ENCODE peak calls at places on chromosomes 4 and X, in seven cellular contexts. K, A, Q, H, I, B and U are unnamed samples. For H3K36me3, the result is how much of the 10 kb centered on the place peaks cover.

GRCh38 chr4:125741825-125742452 is 427.2 kb downstream of the FAT4 start:
- DNase-seq in K (no peak), A (no peak), Q (no peak), H (peak), I (peak), B (no peak), U (no peak)

GRCh38 chrX:108610141-108610540 is 126.2 kb downstream of the IRS4 start:
- DNase-seq in K (no peak), A (no peak), Q (no peak), H (no peak), I (no peak), B (no peak), U (no peak)

GRCh38 chr4:41835321-41835995 is 86.9 kb upstream of the PHOX2B start:
- DNase-seq in K (no peak), A (peak), Q (no peak), H (no peak), I (no peak), B (no peak), U (no peak)

GRCh38 chr4:124454772-124455270 is 257.7 kb downstream of the ANKRD50 start:
- DNase-seq in K (no peak), A (no peak), Q (no peak), H (no peak), I (no peak), B (no peak), U (no peak)

GRCh38 chr4:158827475-158828085 is 58.8 kb downstream of the FNIP2 start:
- DNase-seq in K (no peak), A (no peak), Q (no peak), H (no peak), I (no peak), B (no peak), U (peak)

GRCh38 chr4:108060686-108061321 is 71.1 kb downstream of the HADH start:
- DNase-seq in K (no peak), A (no peak), Q (no peak), H (no peak), I (no peak), B (no peak), U (no peak)

GRCh38 chr4:139666735-139667266 is 1.2 kb downstream of the MGST2 start:
- DNase-seq in K (no peak), A (no peak), Q (peak), H (peak), I (peak), B (no peak), U (peak)

GRCh38 chrX:39895228-39896110 is 202.3 kb downstream of the BCOR start:
- DNase-seq in K (no peak), A (no peak), Q (no peak), H (no peak), I (no peak), B (no peak), U (no peak)

GRCh38 chr4:155742310-155743015 is 16.4 kb upstream of the GUCY1B1 start:
- DNase-seq in K (no peak), A (no peak), Q (no peak), H (peak), I (no peak), B (no peak), U (no peak)

GRCh38 chr4:82372874-82373815 is 646 bp downstream of the HNRNPD start:
- DNase-seq in K (no peak), A (peak), Q (peak), H (peak), I (peak), B (peak), U (peak)

GRCh38 chr4:82373816-82374740 is at the start of gene HNRNPD:
- DNase-seq in K (peak), A (peak), Q (peak), H (peak), I (peak), B (peak), U (peak)

GRCh38 chr4:82367438-82368097 is 6.2 kb downstream of the HNRNPD start:
- DNase-seq in K (no peak), A (no peak), Q (no peak), H (no peak), I (no peak), B (no peak), U (no peak)

GRCh38 chr4:82372502-82372873 is 1.3 kb downstream of the HNRNPD start:
- DNase-seq in K (no peak), A (peak), Q (no peak), H (peak), I (peak), B (no peak), U (peak)

GRCh38 chr4:82371398-82371972 is 2.3 kb downstream of the HNRNPD start:
- DNase-seq in K (no peak), A (no peak), Q (no peak), H (peak), I (peak), B (no peak), U (no peak)
- H3K36me3 ChIP-seq in K (under half), A (half or more), Q (under half), H (under half), I (under half), B (under half), U (under half)

DNA sequence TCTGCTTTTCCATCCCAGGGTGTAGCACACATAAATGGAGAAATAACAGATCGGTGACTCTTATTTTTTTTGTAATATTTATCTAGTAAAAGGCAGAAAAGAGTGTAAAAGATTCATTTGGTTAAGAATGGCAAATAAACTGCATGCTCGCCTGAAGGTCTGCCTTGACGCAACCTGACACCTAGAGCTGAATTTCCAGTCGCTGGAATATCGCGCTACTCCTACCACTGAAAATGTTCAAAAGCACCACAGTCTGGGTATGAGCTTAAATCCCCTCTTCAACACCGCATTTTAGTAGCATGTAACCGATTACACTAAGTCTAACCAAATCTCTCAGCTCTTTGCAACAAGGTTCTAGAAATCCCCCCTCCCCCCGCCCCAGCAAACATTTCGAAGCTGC is 1.6 kb downstream of the FGF13 start:
- DNase-seq in K (no peak), A (no peak), Q (no peak), H (peak), I (no peak), B (no peak), U (no peak)
- H3K4me3 ChIP-seq in K (no peak), A (no peak), Q (peak), H (peak), I (no peak), B (no peak), U (no peak)

DNA sequence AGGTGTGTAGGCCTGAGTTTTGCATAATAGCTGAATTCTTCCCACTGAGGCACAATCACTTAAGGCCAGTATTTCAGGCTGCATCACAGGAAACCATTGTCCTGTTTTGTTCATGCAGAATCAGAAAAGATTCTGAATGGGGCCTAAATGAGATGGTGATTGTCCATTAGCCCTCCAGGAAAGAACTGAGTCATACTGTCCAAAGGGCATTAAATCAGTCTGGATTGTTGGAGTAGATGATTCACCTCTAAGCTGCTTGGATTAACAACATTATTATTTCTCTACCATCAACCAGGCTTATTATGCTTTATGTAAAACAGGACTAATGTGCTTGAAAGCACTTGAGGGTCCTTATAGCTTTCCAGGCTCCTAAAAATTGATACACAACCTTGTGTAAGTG is 36.2 kb downstream of the CT47B1 start:
- DNase-seq in K (no peak), A (no peak), Q (no peak), H (no peak), I (peak), B (no peak), U (no peak)
- TF ChIP-seq CTCF in K (no peak), A (no peak), Q (no peak), H (no peak), I (no peak), B (no peak), U (no peak)

GRCh38 chr4:163525982-163526381 is 31.5 kb downstream of the TMA16 start:
- DNase-seq in K (no peak), A (no peak), Q (no peak), H (no peak), I (no peak), B (no peak), U (no peak)
- H3K36me3 ChIP-seq in K (under half), A (under half), Q (under half), H (under half), I (under half), B (under half), U (under half)

DNA sequence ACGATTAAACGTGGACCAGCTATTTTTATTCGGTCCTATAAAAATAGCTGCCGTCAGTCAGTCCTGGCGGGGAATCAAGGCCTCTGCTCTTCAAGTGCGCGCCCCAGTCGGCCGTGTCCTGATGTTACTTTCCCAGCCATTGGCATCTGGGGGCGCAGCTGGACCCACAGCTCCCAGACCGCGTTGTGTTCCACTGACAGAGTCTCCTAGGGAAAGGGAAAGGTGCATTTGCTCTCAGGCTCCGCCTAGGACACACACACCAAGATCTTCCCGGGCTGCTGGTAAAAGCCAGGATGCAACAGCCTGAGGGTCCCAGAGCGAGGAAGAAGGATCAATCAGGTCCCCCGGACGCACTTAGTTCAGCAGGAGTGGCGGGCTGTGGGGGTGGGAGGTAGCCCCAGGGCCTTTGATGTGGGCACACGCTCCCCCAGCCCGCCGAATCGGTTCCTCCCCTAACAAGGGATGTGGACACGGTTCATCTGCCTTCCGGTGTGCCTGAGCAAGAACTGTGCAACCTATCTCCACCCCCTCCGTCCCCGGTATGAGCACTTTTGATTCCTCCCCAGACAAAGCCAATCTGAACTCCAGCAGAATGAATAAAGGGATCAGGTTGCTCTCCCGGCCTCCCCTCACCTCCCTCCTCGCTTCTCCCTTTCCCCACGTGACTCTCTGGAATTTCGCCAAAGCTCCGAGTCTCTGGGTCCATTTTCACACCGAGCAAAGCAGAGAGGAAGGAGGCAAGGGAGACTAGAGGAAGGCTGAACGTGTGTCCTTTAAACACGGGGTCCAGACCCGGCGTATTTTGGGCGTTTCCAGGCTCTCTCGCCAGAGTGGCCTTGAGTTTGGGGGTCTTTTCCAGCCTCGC is 626 bp upstream of the FRAS1 start:
- DNase-seq in K (peak), A (peak), Q (peak), H (peak), I (peak), B (peak), U (peak)
- H3K4me3 ChIP-seq in K (peak), A (peak), Q (peak), H (peak), I (peak), B (peak), U (peak)

GRCh38 chrX:15600071-15600470 is 689 bp downstream of the ACE2 start:
- DNase-seq in K (no peak), A (no peak), Q (no peak), H (no peak), I (no peak), B (no peak), U (no peak)

GRCh38 chrX:15598031-15598430 is 2.7 kb downstream of the ACE2 start:
- DNase-seq in K (no peak), A (no peak), Q (no peak), H (no peak), I (no peak), B (no peak), U (no peak)

DNA sequence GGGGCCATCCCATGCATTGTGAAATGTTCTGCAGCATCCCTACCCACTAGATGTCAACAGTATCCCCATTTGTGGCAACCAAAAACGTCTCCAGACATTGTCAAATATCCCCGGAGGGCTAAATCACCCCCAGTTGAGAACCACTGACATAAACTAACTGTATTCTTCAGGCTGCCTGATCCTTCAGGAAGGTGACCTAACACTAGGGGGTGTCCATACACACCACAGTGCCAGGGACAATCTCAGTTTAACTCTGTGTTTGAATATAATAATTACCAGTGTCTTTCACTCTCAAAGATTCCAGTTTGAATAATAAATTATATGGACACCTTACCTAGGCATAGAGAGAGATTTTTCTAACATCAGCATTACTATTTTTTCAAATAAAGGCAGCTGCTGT is 6.4 kb downstream of the ACE2 start:
- DNase-seq in K (no peak), A (no peak), Q (no peak), H (no peak), I (no peak), B (no peak), U (no peak)
- TF ChIP-seq CTCF in K (peak), A (peak), Q (no peak), H (peak), I (no peak), B (peak), U (no peak)

GRCh38 chrX:154357205-154357604 is 17.2 kb downstream of the FLNA start:
- DNase-seq in K (no peak), A (no peak), Q (no peak), H (no peak), I (no peak), B (no peak), U (no peak)
- H3K36me3 ChIP-seq in K (under half), A (half or more), Q (under half), H (under half), I (half or more), B (half or more), U (under half)

GRCh38 chrX:53438832-53439230 is 4.7 kb upstream of the HSD17B10 start:
- DNase-seq in K (no peak), A (no peak), Q (no peak), H (no peak), I (no peak), B (no peak), U (no peak)

GRCh38 chrX:53441531-53442321 is 7.6 kb upstream of the HSD17B10 start:
- DNase-seq in K (peak), A (peak), Q (peak), H (peak), I (peak), B (peak), U (peak)

GRCh38 chrX:53438174-53438831 is 4.1 kb upstream of the HSD17B10 start:
- DNase-seq in K (no peak), A (no peak), Q (no peak), H (no peak), I (no peak), B (no peak), U (no peak)

GRCh38 chrX:53440631-53441517 is 6.7 kb upstream of the HSD17B10 start:
- DNase-seq in K (no peak), A (no peak), Q (peak), H (peak), I (peak), B (peak), U (peak)

GRCh38 chrX:53440101-53440500 is 5.9 kb upstream of the HSD17B10 start:
- DNase-seq in K (no peak), A (no peak), Q (no peak), H (no peak), I (no peak), B (no peak), U (no peak)
- H3K4me3 ChIP-seq in K (peak), A (no peak), Q (peak), H (peak), I (no peak), B (no peak), U (no peak)

GRCh38 chrX:122880952-122881351 is 303.1 kb upstream of the GRIA3 start:
- DNase-seq in K (no peak), A (no peak), Q (no peak), H (peak), I (no peak), B (no peak), U (no peak)

DNA sequence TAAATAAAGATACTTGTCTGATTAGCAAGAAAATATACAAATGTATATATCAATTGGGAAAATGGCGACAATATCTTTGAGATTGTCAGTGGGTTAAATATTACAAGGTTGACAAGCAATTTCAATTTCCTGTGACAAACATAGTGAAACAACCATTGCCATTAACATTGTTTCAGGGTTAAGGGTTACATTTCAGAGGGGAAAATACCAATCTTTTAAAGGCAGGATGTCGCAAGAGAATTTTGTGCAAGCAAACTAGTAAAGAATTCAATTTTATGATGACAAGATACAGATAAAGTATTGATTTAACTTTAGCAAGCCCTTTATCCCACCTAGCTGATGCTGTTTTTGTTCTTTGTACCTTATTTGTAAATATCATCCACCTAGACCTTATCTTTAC is 305.8 kb upstream of the GRIA3 start:
- DNase-seq in K (no peak), A (no peak), Q (no peak), H (no peak), I (no peak), B (no peak), U (no peak)
- TF ChIP-seq CTCF in K (no peak), A (no peak), Q (no peak), H (no peak), I (no peak), B (no peak), U (no peak)

DNA sequence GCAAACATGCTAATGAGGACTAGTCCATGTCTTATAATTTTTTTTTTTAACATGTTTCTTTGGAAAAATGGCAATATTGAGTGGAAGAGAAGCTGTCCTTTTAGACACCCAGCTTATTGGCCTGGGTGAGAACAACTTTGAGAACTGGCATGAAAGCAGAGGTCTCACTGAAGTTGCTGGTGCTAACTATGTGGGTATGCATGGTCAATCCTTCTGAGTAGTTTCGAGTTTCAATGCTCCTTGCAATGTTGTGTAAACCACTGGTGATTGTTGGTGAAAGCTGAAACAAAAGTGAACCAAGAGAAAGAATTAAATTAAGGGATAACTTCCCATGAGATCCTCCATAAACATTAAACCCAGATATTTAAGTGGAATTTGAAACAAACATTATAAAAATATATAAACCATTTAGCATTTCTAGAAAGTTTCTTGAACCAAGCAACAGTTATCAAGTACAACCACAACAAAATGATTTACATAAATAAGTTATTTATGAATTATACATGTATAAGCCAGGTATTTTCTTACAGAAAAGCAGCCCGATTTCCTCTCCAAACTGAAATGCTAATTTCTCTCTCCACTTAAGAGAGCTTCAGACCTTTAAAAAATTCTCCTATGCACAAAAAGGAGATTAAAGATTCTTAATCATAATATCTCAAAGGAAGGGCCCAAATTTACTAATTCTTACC is 20.5 kb upstream of the SCD5 start:
- DNase-seq in K (no peak), A (no peak), Q (no peak), H (no peak), I (no peak), B (no peak), U (no peak)
- H3K36me3 ChIP-seq in K (under half), A (half or more), Q (under half), H (half or more), I (under half), B (half or more), U (under half)